ENCODE peak calls at places on chromosomes 5 and 9, in ten cellular contexts. One of them, this sample, is unnamed.

GRCh38 chr9:131559416-131560000 is 14.2 kb downstream of the PRRT1B start:
- DNase-seq in psoas muscle: no peak
- DNase-seq in GM13977: no peak
- DNase-seq in endothelial cell: no peak
- DNase-seq in GM23248: no peak
- DNase-seq in coronary artery: no peak
- DNase-seq in T1000: no peak
- DNase-seq in WTC11: no peak
- DNase-seq in activated CD4-positive, alpha-beta T cell treated with anti-CD3 and anti-CD28 coated beads for 24 hours: no peak
- DNase-seq in stimulated activated CD4-positive, alpha-beta T cell treated with anti-CD3 and anti-CD28 coated beads, Interleukin-1b, Interleukin-23, amount 100 ng/mL, for 24 hours: no peak
- DNase-seq in this sample: no peak

GRCh38 chr9:104173020-104173419 is 78.9 kb downstream of the SMC2 start:
- DNase-seq in psoas muscle: no peak
- DNase-seq in GM13977: no peak
- DNase-seq in endothelial cell: no peak
- DNase-seq in GM23248: no peak
- DNase-seq in coronary artery: no peak
- DNase-seq in T1000: no peak
- DNase-seq in WTC11: no peak
- DNase-seq in activated CD4-positive, alpha-beta T cell treated with anti-CD3 and anti-CD28 coated beads for 24 hours: no peak
- DNase-seq in stimulated activated CD4-positive, alpha-beta T cell treated with anti-CD3 and anti-CD28 coated beads, Interleukin-1b, Interleukin-23, amount 100 ng/mL, for 24 hours: no peak
- DNase-seq in this sample: no peak

GRCh38 chr9:124697326-124698200 is 73.5 kb downstream of the NR6A1 start:
- DNase-seq in psoas muscle: no peak
- DNase-seq in GM13977: no peak
- DNase-seq in endothelial cell: no peak
- DNase-seq in GM23248: peak; percentile 65
- DNase-seq in coronary artery: no peak
- DNase-seq in T1000: no peak
- DNase-seq in WTC11: no peak
- DNase-seq in activated CD4-positive, alpha-beta T cell treated with anti-CD3 and anti-CD28 coated beads for 24 hours: no peak
- DNase-seq in stimulated activated CD4-positive, alpha-beta T cell treated with anti-CD3 and anti-CD28 coated beads, Interleukin-1b, Interleukin-23, amount 100 ng/mL, for 24 hours: no peak
- DNase-seq in this sample: no peak

GRCh38 chr5:135016926-135017325 is 17.1 kb downstream of the PITX1 start:
- DNase-seq in psoas muscle: no peak
- DNase-seq in GM13977: no peak
- DNase-seq in endothelial cell: no peak
- DNase-seq in GM23248: no peak
- DNase-seq in coronary artery: no peak
- DNase-seq in T1000: no peak
- DNase-seq in WTC11: peak; percentile 9
- DNase-seq in activated CD4-positive, alpha-beta T cell treated with anti-CD3 and anti-CD28 coated beads for 24 hours: no peak
- DNase-seq in stimulated activated CD4-positive, alpha-beta T cell treated with anti-CD3 and anti-CD28 coated beads, Interleukin-1b, Interleukin-23, amount 100 ng/mL, for 24 hours: no peak
- DNase-seq in this sample: peak; percentile 26

GRCh38 chr5:124511791-124512190 is 234.6 kb downstream of the ZNF608 start:
- DNase-seq in psoas muscle: no peak
- DNase-seq in GM13977: no peak
- DNase-seq in endothelial cell: no peak
- DNase-seq in GM23248: peak; percentile 38
- DNase-seq in coronary artery: no peak
- DNase-seq in T1000: no peak
- DNase-seq in WTC11: no peak
- DNase-seq in activated CD4-positive, alpha-beta T cell treated with anti-CD3 and anti-CD28 coated beads for 24 hours: no peak
- DNase-seq in stimulated activated CD4-positive, alpha-beta T cell treated with anti-CD3 and anti-CD28 coated beads, Interleukin-1b, Interleukin-23, amount 100 ng/mL, for 24 hours: no peak
- DNase-seq in this sample: no peak

GRCh38 chr5:163489055-163489744 is 16.2 kb upstream of the MAT2B start:
- DNase-seq in psoas muscle: no peak
- DNase-seq in GM13977: no peak
- DNase-seq in endothelial cell: peak; percentile 24
- DNase-seq in GM23248: peak; percentile 30
- DNase-seq in coronary artery: no peak
- DNase-seq in T1000: no peak
- DNase-seq in WTC11: peak; percentile 60
- DNase-seq in activated CD4-positive, alpha-beta T cell treated with anti-CD3 and anti-CD28 coated beads for 24 hours: no peak
- DNase-seq in stimulated activated CD4-positive, alpha-beta T cell treated with anti-CD3 and anti-CD28 coated beads, Interleukin-1b, Interleukin-23, amount 100 ng/mL, for 24 hours: no peak
- DNase-seq in this sample: peak; percentile 64

GRCh38 chr9:93646640-93647178 is 70.3 kb downstream of the PHF2 start:
- DNase-seq in psoas muscle: no peak
- DNase-seq in GM13977: no peak
- DNase-seq in endothelial cell: peak; percentile 1
- DNase-seq in GM23248: no peak
- DNase-seq in coronary artery: peak; percentile 31
- DNase-seq in T1000: no peak
- DNase-seq in WTC11: peak; percentile 7
- DNase-seq in activated CD4-positive, alpha-beta T cell treated with anti-CD3 and anti-CD28 coated beads for 24 hours: no peak
- DNase-seq in stimulated activated CD4-positive, alpha-beta T cell treated with anti-CD3 and anti-CD28 coated beads, Interleukin-1b, Interleukin-23, amount 100 ng/mL, for 24 hours: no peak
- DNase-seq in this sample: no peak

GRCh38 chr9:86679979-86680378 is 267.3 kb downstream of the GAS1 start:
- DNase-seq in psoas muscle: no peak
- DNase-seq in GM13977: no peak
- DNase-seq in endothelial cell: no peak
- DNase-seq in GM23248: no peak
- DNase-seq in coronary artery: no peak
- DNase-seq in T1000: no peak
- DNase-seq in WTC11: no peak
- DNase-seq in activated CD4-positive, alpha-beta T cell treated with anti-CD3 and anti-CD28 coated beads for 24 hours: no peak
- DNase-seq in stimulated activated CD4-positive, alpha-beta T cell treated with anti-CD3 and anti-CD28 coated beads, Interleukin-1b, Interleukin-23, amount 100 ng/mL, for 24 hours: no peak
- DNase-seq in this sample: no peak

GRCh38 chr9:24095246-24095645 is 269.2 kb upstream of the ELAVL2 start:
- DNase-seq in psoas muscle: no peak
- DNase-seq in GM13977: no peak
- DNase-seq in endothelial cell: no peak
- DNase-seq in GM23248: no peak
- DNase-seq in coronary artery: no peak
- DNase-seq in T1000: no peak
- DNase-seq in WTC11: no peak
- DNase-seq in activated CD4-positive, alpha-beta T cell treated with anti-CD3 and anti-CD28 coated beads for 24 hours: no peak
- DNase-seq in stimulated activated CD4-positive, alpha-beta T cell treated with anti-CD3 and anti-CD28 coated beads, Interleukin-1b, Interleukin-23, amount 100 ng/mL, for 24 hours: no peak
- DNase-seq in this sample: no peak

GRCh38 chr5:50770441-50770840 is 104.0 kb downstream of the PARP8 start:
- DNase-seq in psoas muscle: no peak
- DNase-seq in GM13977: no peak
- DNase-seq in endothelial cell: no peak
- DNase-seq in GM23248: no peak
- DNase-seq in coronary artery: no peak
- DNase-seq in T1000: no peak
- DNase-seq in WTC11: no peak
- DNase-seq in activated CD4-positive, alpha-beta T cell treated with anti-CD3 and anti-CD28 coated beads for 24 hours: no peak
- DNase-seq in stimulated activated CD4-positive, alpha-beta T cell treated with anti-CD3 and anti-CD28 coated beads, Interleukin-1b, Interleukin-23, amount 100 ng/mL, for 24 hours: no peak
- DNase-seq in this sample: no peak

GRCh38 chr5:138944527-138945322 is 69.6 kb upstream of the LRRTM2 start:
- DNase-seq in psoas muscle: no peak
- DNase-seq in GM13977: no peak
- DNase-seq in endothelial cell: no peak
- DNase-seq in GM23248: no peak
- DNase-seq in coronary artery: no peak
- DNase-seq in T1000: no peak
- DNase-seq in WTC11: no peak
- DNase-seq in activated CD4-positive, alpha-beta T cell treated with anti-CD3 and anti-CD28 coated beads for 24 hours: no peak
- DNase-seq in stimulated activated CD4-positive, alpha-beta T cell treated with anti-CD3 and anti-CD28 coated beads, Interleukin-1b, Interleukin-23, amount 100 ng/mL, for 24 hours: no peak
- DNase-seq in this sample: no peak

GRCh38 chr9:78578016-78578555 is 281.2 kb downstream of the PSAT1 start:
- DNase-seq in psoas muscle: no peak
- DNase-seq in GM13977: no peak
- DNase-seq in endothelial cell: no peak
- DNase-seq in GM23248: no peak
- DNase-seq in coronary artery: no peak
- DNase-seq in T1000: no peak
- DNase-seq in WTC11: no peak
- DNase-seq in activated CD4-positive, alpha-beta T cell treated with anti-CD3 and anti-CD28 coated beads for 24 hours: no peak
- DNase-seq in stimulated activated CD4-positive, alpha-beta T cell treated with anti-CD3 and anti-CD28 coated beads, Interleukin-1b, Interleukin-23, amount 100 ng/mL, for 24 hours: no peak
- DNase-seq in this sample: no peak

GRCh38 chr9:129412814-129413536 is 207.9 kb downstream of the C9orf50 start:
- DNase-seq in psoas muscle: peak; percentile 62
- DNase-seq in GM13977: no peak
- DNase-seq in endothelial cell: peak; percentile 58
- DNase-seq in GM23248: peak; percentile 94
- DNase-seq in coronary artery: peak; percentile 90
- DNase-seq in T1000: peak; percentile 54
- DNase-seq in WTC11: no peak
- DNase-seq in activated CD4-positive, alpha-beta T cell treated with anti-CD3 and anti-CD28 coated beads for 24 hours: no peak
- DNase-seq in stimulated activated CD4-positive, alpha-beta T cell treated with anti-CD3 and anti-CD28 coated beads, Interleukin-1b, Interleukin-23, amount 100 ng/mL, for 24 hours: peak; percentile 32
- DNase-seq in this sample: no peak

GRCh38 chr5:158322620-158323019 is 463.7 kb upstream of the CLINT1 start:
- DNase-seq in psoas muscle: no peak
- DNase-seq in GM13977: no peak
- DNase-seq in endothelial cell: no peak
- DNase-seq in GM23248: no peak
- DNase-seq in coronary artery: no peak
- DNase-seq in T1000: no peak
- DNase-seq in WTC11: no peak
- DNase-seq in activated CD4-positive, alpha-beta T cell treated with anti-CD3 and anti-CD28 coated beads for 24 hours: no peak
- DNase-seq in stimulated activated CD4-positive, alpha-beta T cell treated with anti-CD3 and anti-CD28 coated beads, Interleukin-1b, Interleukin-23, amount 100 ng/mL, for 24 hours: no peak
- DNase-seq in this sample: no peak

This sample was measured in H9.